ENCODE peak calls at places on chromosomes 2 and 18, in five cellular contexts. T is activated CD4-positive, alpha-beta T cell treated with anti-CD3 and anti-CD28 coated beads, Interleukin-2, amount 50 U/mL, for 24 hours; Y is HEK293T; Z is hepatic stellate cell; V is stimulated activated CD8-positive, alpha-beta memory T cell treated with anti-CD3 and anti-CD28 coated beads, Interleukin-15, amount 100 ng/mL, for 24 hours. E is an unnamed sample.

GRCh38 chr2:99608861-99609260 is 119.0 kb upstream of the REV1 start:
- DNase-seq in T (no peak), Y (no peak), V (no peak), Z (no peak), E (no peak)

GRCh38 chr2:27264753-27265535 is 2.1 kb upstream of the SLC30A3 start:
- DNase-seq in T (peak; percentile 45), Z (peak; percentile 85), Y (peak; percentile 87), V (no peak), E (no peak)

GRCh38 chr2:206558492-206558891 is 83.8 kb upstream of the FAM237A start:
- DNase-seq in T (no peak), V (no peak), Y (no peak), Z (no peak), E (no peak)

GRCh38 chr2:169010633-169011460 is 20.3 kb downstream of the ABCB11 start:
- DNase-seq in Y (no peak), Z (no peak), V (no peak), T (no peak), E (no peak)

GRCh38 chr2:12451726-12452125 is 265.0 kb upstream of the TRIB2 start:
- DNase-seq in T (no peak), Y (no peak), Z (no peak), V (no peak), E (no peak)

GRCh38 chr2:109164739-109165221 is 35.8 kb downstream of the SH3RF3 start:
- DNase-seq in Z (peak; percentile 50), T (no peak), Y (no peak), V (no peak), E (no peak)

GRCh38 chr2:45988879-45989278 is 308.3 kb upstream of the EPAS1 start:
- DNase-seq in Z (no peak), Y (no peak), T (no peak), V (no peak), E (no peak)

GRCh38 chr18:68500551-68500950 is 214.4 kb downstream of the TMX3 start:
- DNase-seq in T (no peak), V (no peak), Y (no peak), Z (no peak), E (no peak)

GRCh38 chr2:166609183-166609959 is 115.3 kb upstream of the SCN7A start:
- DNase-seq in Y (no peak), T (no peak), Z (no peak), V (no peak), E (no peak)

GRCh38 chr2:226526731-226527130 is 272.9 kb downstream of the IRS1 start:
- DNase-seq in T (no peak), Y (no peak), Z (no peak), V (no peak), E (no peak)

GRCh38 chr2:98479959-98480524 is 35.4 kb downstream of the INPP4A start:
- DNase-seq in T (no peak), Z (peak; percentile 66), V (no peak), Y (no peak), E (no peak)

GRCh38 chr2:227817940-227818568 is 4.4 kb downstream of the CCL20 start:
- DNase-seq in Y (no peak), T (peak; percentile 78), V (peak; percentile 27), Z (peak; percentile 81), E (peak; percentile 100)

GRCh38 chr18:42052137-42052708 is 97.2 kb downstream of the PIK3C3 start:
- DNase-seq in Y (no peak), V (no peak), T (no peak), Z (peak; percentile 2), E (no peak)

GRCh38 chr2:65985986-65986385 is 448.9 kb upstream of the MEIS1 start:
- DNase-seq in Y (no peak), V (no peak), Z (no peak), T (no peak), E (no peak)

GRCh38 chr18:45993441-45993840 is 26.3 kb upstream of the EPG5 start:
- DNase-seq in Z (peak; percentile 80), V (no peak), T (no peak), Y (no peak), E (no peak)

GRCh38 chr18:33960393-33960792 is 264.3 kb downstream of the NOL4 start:
- DNase-seq in Y (peak; percentile 15), V (no peak), T (no peak), Z (no peak), E (no peak)

GRCh38 chr2:241892299-241893137 is 23.0 kb downstream of the RTP5 start:
- DNase-seq in V (no peak), Z (no peak), T (no peak), Y (no peak), E (peak; percentile 38)

GRCh38 chr18:57959278-57959677 is 84.7 kb upstream of the NEDD4L start:
- DNase-seq in Y (peak; percentile 44), Z (peak; percentile 46), V (no peak), T (no peak), E (no peak)

E was measured in CD14-positive monocyte.